ENCODE peak calls at places on chromosomes 2 and 18, in eight cellular contexts. P, Q, Z, B, W, U, A and J are unnamed samples.
A peak's percentile ranks its signal among the peaks of the same experiment; 100 is the strongest.

GRCh38 chr2:67880291-67880761 is 182.5 kb downstream of the C1D start:
- DNase-seq in B (no peak), Z (peak; percentile 38), W (no peak), Q (no peak), U (no peak), P (peak; percentile 78), A (no peak), J (no peak)

GRCh38 chr2:191064590-191064989 is 50.6 kb upstream of the STAT1 start:
- DNase-seq in U (peak; percentile 8), P (no peak), B (no peak), Q (no peak), W (no peak), Z (no peak), A (no peak), J (no peak)

GRCh38 chr18:49016648-49017539 is 66.1 kb upstream of the SMAD7 start:
- DNase-seq in P (peak; percentile 89), Q (no peak), B (peak; percentile 89), A (peak; percentile 55), W (no peak), Z (peak; percentile 94), U (no peak), J (peak; percentile 78)

GRCh38 chr2:81266106-81266505 is 961.6 kb upstream of the LRRTM1 start:
- DNase-seq in P (peak; percentile 25), B (no peak), U (no peak), Z (no peak), Q (no peak), W (peak; percentile 15), A (no peak), J (peak; percentile 55)

GRCh38 chr2:21033237-21034155 is 10.4 kb downstream of the APOB start:
- DNase-seq in P (no peak), Z (no peak), B (peak; percentile 15), U (no peak), Q (no peak), W (no peak), A (no peak), J (no peak)

GRCh38 chr2:201383156-201383555 is 26.0 kb upstream of the FLACC1 start:
- DNase-seq in Q (no peak), P (no peak), B (no peak), U (no peak), W (no peak), A (no peak), Z (no peak), J (peak; percentile 80)

GRCh38 chr2:97745474-97746172 is 32.2 kb downstream of the ZAP70 start:
- DNase-seq in U (no peak), Q (no peak), B (no peak), W (no peak), Z (no peak), A (no peak), P (no peak), J (peak; percentile 58)

GRCh38 chr2:231597014-231597611 is 4.4 kb downstream of the TEX44 start:
- DNase-seq in A (no peak), B (no peak), Q (no peak), Z (no peak), P (no peak), W (no peak), U (no peak), J (no peak)

GRCh38 chr2:172178035-172178434 is 75.3 kb upstream of the DLX2 start:
- DNase-seq in Q (no peak), U (no peak), Z (peak; percentile 72), P (peak; percentile 81), W (no peak), A (no peak), B (peak; percentile 75), J (peak; percentile 47)

GRCh38 chr18:48740068-48740440 is 201.2 kb downstream of the CTIF start:
- DNase-seq in W (no peak), P (no peak), B (no peak), A (no peak), U (no peak), Q (no peak), Z (no peak), J (no peak)

GRCh38 chr2:200856806-200857205 is 7.7 kb downstream of the CLK1 start:
- DNase-seq in P (no peak), W (no peak), U (no peak), A (no peak), Z (no peak), B (no peak), Q (no peak), J (no peak)

GRCh38 chr2:64558682-64559081 is 34.6 kb downstream of the AFTPH start:
- DNase-seq in Z (no peak), B (no peak), Q (no peak), U (no peak), P (no peak), W (no peak), A (no peak), J (no peak)

GRCh38 chr18:30387401-30387800 is 655.1 kb downstream of the DSC3 start:
- DNase-seq in W (no peak), U (no peak), Q (no peak), P (no peak), Z (no peak), B (no peak), A (no peak), J (peak; percentile 81)

GRCh38 chr18:58952871-58953270 is 88.2 kb downstream of the ZNF532 start:
- DNase-seq in P (no peak), U (no peak), Z (no peak), Q (no peak), A (no peak), B (no peak), W (no peak), J (no peak)

GRCh38 chr2:127173073-127173472 is 47.0 kb downstream of the CYP27C1 start:
- DNase-seq in Q (no peak), Z (peak; percentile 73), U (no peak), A (no peak), B (no peak), W (no peak), P (peak; percentile 74), J (peak; percentile 47)

GRCh38 chr2:23550553-23550952 is 165.6 kb downstream of the KLHL29 start:
- DNase-seq in U (no peak), Z (no peak), P (peak; percentile 16), B (no peak), W (no peak), Q (no peak), A (no peak), J (no peak)

GRCh38 chr2:142980246-142981068 is 103.0 kb downstream of the KYNU start:
- DNase-seq in Q (peak; percentile 13), B (peak; percentile 74), U (no peak), A (no peak), P (peak; percentile 53), W (no peak), Z (no peak), J (peak; percentile 38)

GRCh38 chr18:23300211-23300887 is 152.7 kb upstream of the RIOK3 start:
- DNase-seq in B (no peak), W (no peak), P (no peak), Q (no peak), Z (no peak), A (no peak), U (no peak), J (no peak)

GRCh38 chr2:67965246-67965645 is 97.6 kb downstream of the C1D start:
- DNase-seq in P (no peak), A (no peak), W (no peak), Z (no peak), B (no peak), U (no peak), Q (no peak), J (peak; percentile 57)

GRCh38 chr2:48059975-48060374 is 153.7 kb upstream of the FBXO11 start:
- DNase-seq in B (no peak), W (no peak), A (no peak), Z (no peak), U (no peak), Q (no peak), P (no peak), J (no peak)

GRCh38 chr2:58702302-58702696 is 461.2 kb upstream of the FANCL start:
- DNase-seq in B (no peak), A (no peak), W (no peak), Z (peak; percentile 65), Q (no peak), U (no peak), P (peak; percentile 90), J (no peak)

GRCh38 chr2:98913916-98914712 is 21.9 kb downstream of the CRACDL start:
- DNase-seq in A (no peak), Z (no peak), Q (no peak), U (no peak), W (no peak), P (no peak), B (no peak), J (peak; percentile 88)

GRCh38 chr2:232299084-232299483 is 79.5 kb upstream of the ALPP start:
- DNase-seq in W (no peak), Z (no peak), Q (no peak), U (no peak), P (no peak), A (no peak), B (no peak), J (no peak)

GRCh38 chr2:233795735-233796171 is 17.6 kb downstream of the MROH2A start:
- DNase-seq in Z (no peak), A (no peak), W (no peak), Q (no peak), U (no peak), P (no peak), B (no peak), J (no peak)

GRCh38 chr2:100422320-100422719 is 4.9 kb upstream of the CHST10 start:
- DNase-seq in P (peak; percentile 26), Z (peak; percentile 15), W (peak; percentile 60), A (no peak), U (no peak), Q (peak; percentile 68), B (no peak), J (peak; percentile 51)

GRCh38 chr2:234588054-234588430 is 91.2 kb upstream of the ARL4C start:
- DNase-seq in Q (no peak), P (no peak), W (no peak), A (no peak), U (no peak), B (no peak), Z (no peak), J (no peak)

GRCh38 chr18:33700513-33700976 is 122.5 kb downstream of the ASXL3 start:
- DNase-seq in Z (no peak), W (no peak), Q (no peak), U (no peak), P (peak; percentile 13), B (no peak), A (no peak), J (no peak)

GRCh38 chr18:8842506-8842905 is 137.2 kb downstream of the MTCL1 start:
- DNase-seq in W (no peak), Z (no peak), P (no peak), Q (no peak), B (no peak), A (no peak), U (no peak), J (no peak)

GRCh38 chr2:3641841-3642421 is 16.1 kb upstream of the ALLC start:
- DNase-seq in W (no peak), B (no peak), Q (no peak), A (no peak), Z (no peak), P (no peak), U (no peak), J (no peak)

GRCh38 chr2:10495311-10495987 is 47.3 kb upstream of the ODC1 start:
- DNase-seq in Z (no peak), P (no peak), W (no peak), B (no peak), A (no peak), U (no peak), Q (no peak), J (no peak)

GRCh38 chr18:52902188-52902587 is 562.2 kb downstream of the DCC start:
- DNase-seq in U (no peak), Q (no peak), A (no peak), Z (no peak), W (no peak), P (no peak), B (no peak), J (no peak)

GRCh38 chr2:44495035-44495434 is 133.3 kb downstream of the CAMKMT start:
- DNase-seq in Q (no peak), W (no peak), B (no peak), Z (no peak), A (no peak), P (no peak), U (no peak), J (no peak)